ENCODE peak calls at places on chromosomes 12 and 14, in ten cellular contexts. C is transverse colon, S is K562, O is sigmoid colon, Y is uterus, W is IMR-90, I is heart left ventricle, N is body of pancreas, A is endothelial cell of umbilical vein, J is ovary. T is an unnamed sample.

GRCh38 chr12:90253674-90254181 is 545.1 kb upstream of the ATP2B1 start:
- DNase-seq in A (peak; percentile 90), C (peak; percentile 75), W (peak; percentile 92), O (peak; percentile 87), S (no peak), I (peak; percentile 74), J (no peak), Y (peak; percentile 44), N (peak; percentile 73), T (peak; percentile 83)

GRCh38 chr12:1619599-1619998 is 9.4 kb upstream of the WNT5B start:
- DNase-seq in W (no peak), C (peak; percentile 35), I (peak; percentile 77), A (peak; percentile 71), S (no peak), N (peak; percentile 57), O (no peak), J (no peak), Y (no peak), T (peak; percentile 57)

GRCh38 chr12:131710464-131711457 is at the start of gene SFSWAP:
- DNase-seq in S (peak; percentile 82), O (peak; percentile 81), I (peak; percentile 88), N (peak; percentile 62), W (peak; percentile 65), C (peak; percentile 75), A (peak; percentile 80), Y (peak; percentile 54), J (peak; percentile 70), T (peak; percentile 93)

GRCh38 chr14:54738009-54738408 is 164.6 kb downstream of the GCH1 start:
- DNase-seq in O (no peak), I (no peak), W (no peak), S (no peak), A (no peak), Y (no peak), N (peak; percentile 16), J (no peak), C (no peak), T (peak; percentile 49)

GRCh38 chr12:100717733-100718067 is 76.9 kb upstream of the ANO4 start:
- DNase-seq in Y (no peak), J (no peak), W (no peak), S (no peak), A (no peak), O (no peak), C (no peak), I (no peak), N (no peak), T (no peak)

GRCh38 chr12:102702447-102703114 is 214.5 kb downstream of the PAH start:
- DNase-seq in I (no peak), W (peak; percentile 65), C (peak; percentile 29), Y (peak; percentile 53), O (peak; percentile 64), S (peak; percentile 68), N (peak; percentile 65), A (peak; percentile 24), J (peak; percentile 34), T (peak; percentile 86)

GRCh38 chr12:56020437-56021189 is at the start of gene IKZF4:
- DNase-seq in N (peak; percentile 46), J (peak; percentile 93), O (peak; percentile 89), W (peak; percentile 48), Y (peak; percentile 82), I (no peak), A (no peak), C (no peak), S (peak; percentile 76), T (no peak)

GRCh38 chr14:60922050-60922449 is 58.8 kb downstream of the TRMT5 start:
- DNase-seq in Y (no peak), J (no peak), N (no peak), A (peak; percentile 78), W (peak; percentile 62), O (no peak), C (no peak), I (no peak), S (no peak), T (no peak)

GRCh38 chr12:64221656-64222010 is 463 bp downstream of the KICS2 start:
- DNase-seq in W (peak; percentile 72), I (peak; percentile 87), C (peak; percentile 89), Y (peak; percentile 84), O (peak; percentile 91), A (peak; percentile 83), N (peak; percentile 92), J (peak; percentile 89), S (peak; percentile 73), T (peak; percentile 86)

GRCh38 chr12:32302218-32302826 is 97.0 kb upstream of the FGD4 start:
- DNase-seq in O (no peak), C (peak; percentile 17), S (peak; percentile 28), A (peak; percentile 56), W (no peak), N (no peak), I (no peak), J (no peak), Y (no peak), T (no peak)

GRCh38 chr14:101127239-101127638 is 223.7 kb upstream of the RTL1 start:
- DNase-seq in W (no peak), C (no peak), A (no peak), I (no peak), O (peak; percentile 25), S (no peak), Y (no peak), N (no peak), J (no peak), T (no peak)

GRCh38 chr12:105279460-105280056 is 43.6 kb upstream of the APPL2 start:
- DNase-seq in N (peak; percentile 29), A (peak; percentile 53), J (no peak), I (no peak), C (peak; percentile 25), W (no peak), O (no peak), S (peak; percentile 25), Y (no peak), T (no peak)

GRCh38 chr12:131350943-131351318 is 360.0 kb upstream of the SFSWAP start:
- DNase-seq in C (no peak), A (no peak), S (no peak), Y (no peak), O (no peak), J (no peak), I (no peak), N (no peak), W (no peak), T (no peak)

GRCh38 chr12:123853401-123854070 is 91.4 kb downstream of the DNAH10 start:
- DNase-seq in O (no peak), N (no peak), S (no peak), A (no peak), J (no peak), Y (no peak), C (peak; percentile 51), I (peak; percentile 20), W (no peak), T (no peak)

DNA sequence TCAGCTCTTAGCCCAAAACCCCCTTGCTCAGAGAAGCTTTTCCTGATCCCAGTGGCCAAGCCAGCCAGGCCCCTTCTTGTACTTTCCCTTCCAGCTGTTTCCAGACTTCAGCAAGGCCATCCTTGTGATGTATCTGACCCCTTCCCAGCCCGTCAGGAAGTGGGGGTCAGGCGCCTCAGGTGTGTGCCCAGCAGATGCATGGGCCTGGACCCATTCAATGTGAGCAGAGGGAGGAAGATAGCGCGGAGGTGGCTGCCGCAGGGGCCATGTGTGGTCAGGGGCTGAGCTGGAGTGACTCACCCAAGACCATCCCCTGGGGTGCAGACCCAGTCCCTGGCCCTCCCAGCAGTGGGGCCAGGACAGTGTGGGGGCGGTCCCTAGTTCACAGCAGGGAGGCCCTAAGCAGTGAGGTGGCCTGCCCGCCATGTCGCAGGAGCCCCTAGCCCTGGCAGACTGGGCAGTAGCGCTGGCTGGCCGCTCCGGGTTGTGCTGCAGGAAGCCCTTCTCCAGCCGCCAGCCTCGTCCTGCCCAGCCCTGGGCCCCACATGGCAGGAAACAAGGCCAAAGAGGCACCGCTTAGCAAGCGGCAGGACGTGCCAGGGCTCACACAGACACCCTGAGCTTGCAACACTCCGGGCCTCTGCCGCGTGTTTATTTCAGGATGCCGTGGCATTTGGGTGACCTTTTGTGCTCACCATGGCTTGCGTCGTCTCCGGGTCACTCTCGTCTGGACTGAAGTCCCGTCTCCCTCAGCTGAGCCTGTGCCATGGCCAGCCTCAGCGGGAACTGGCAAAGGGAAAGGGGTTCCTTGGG is 12.0 kb downstream of the ADSS1 start:
- DNase-seq in A (peak; percentile 87), Y (peak; percentile 80), C (peak; percentile 48), J (peak; percentile 52), O (peak; percentile 92), W (peak; percentile 68), S (no peak), I (peak; percentile 89), N (peak; percentile 62), T (peak; percentile 77)
- TF ChIP-seq POLR2A in A (peak; percentile 56), Y (peak; percentile 13), C (no peak), J (no peak), O (no peak), W (no peak), S (no peak), I (no peak), N (no peak), T (no peak)

GRCh38 chr12:49014547-49014946 is 4.0 kb downstream of the PRKAG1 start:
- DNase-seq in I (no peak), O (no peak), S (no peak), A (no peak), W (peak; percentile 55), J (no peak), Y (no peak), C (no peak), N (no peak), T (no peak)
- TF ChIP-seq CTCF in I (no peak), O (no peak), S (peak; percentile 38), A (no peak), W (peak; percentile 42), J (no peak), Y (no peak), C (no peak), N (no peak), T (no peak)

GRCh38 chr12:113221181-113221996 is at the start of gene TPCN1:
- DNase-seq in J (peak; percentile 100), A (peak; percentile 100), O (peak; percentile 100), N (peak; percentile 100), S (peak; percentile 98), I (peak; percentile 99), W (peak; percentile 100), C (peak; percentile 100), Y (peak; percentile 100), T (peak; percentile 100)

GRCh38 chr12:113221997-113222729 is 899 bp downstream of the TPCN1 start:
- DNase-seq in A (peak; percentile 35), S (no peak), Y (no peak), I (no peak), N (no peak), W (no peak), O (no peak), C (no peak), J (no peak), T (no peak)

GRCh38 chr12:113220593-113221180 is 577 bp upstream of the TPCN1 start:
- DNase-seq in N (no peak), Y (no peak), J (no peak), O (no peak), I (no peak), W (no peak), S (no peak), C (no peak), A (no peak), T (no peak)

GRCh38 chr12:113224955-113225354 is 3.7 kb downstream of the TPCN1 start:
- DNase-seq in J (no peak), W (no peak), S (no peak), O (no peak), Y (no peak), A (no peak), N (no peak), I (no peak), C (no peak), T (no peak)

GRCh38 chr12:113222730-113223531 is 1.7 kb downstream of the TPCN1 start:
- DNase-seq in N (peak; percentile 94), Y (peak; percentile 77), O (peak; percentile 91), S (no peak), I (peak; percentile 75), J (peak; percentile 67), A (peak; percentile 97), C (peak; percentile 84), W (peak; percentile 92), T (peak; percentile 79)
- H3K4me3 ChIP-seq in N (no peak overlapping the region), Y (peak overlapping the region; percentile 87), O (peak overlapping the region; percentile 95), S (peak overlapping the region; percentile 4), I (peak overlapping the region; percentile 87), J (peak overlapping the region; percentile 91), A (peak overlapping the region; percentile 40), C (peak overlapping the region; percentile 78), W (peak overlapping the region; percentile 53), T (no peak overlapping the region)

GRCh38 chr12:47819902-47820630 is at the start of gene HDAC7:
- DNase-seq in N (peak; percentile 88), I (peak; percentile 94), O (peak; percentile 96), S (peak; percentile 89), A (peak; percentile 90), Y (peak; percentile 92), J (peak; percentile 92), W (peak; percentile 72), C (peak; percentile 85), T (peak; percentile 86)
- TF ChIP-seq POLR2A in N (peak; percentile 72), I (no peak), O (no peak), S (no peak), A (peak; percentile 88), Y (peak; percentile 86), J (peak; percentile 72), W (no peak), C (no peak), T (no peak)